ENCODE peak calls at places on chromosomes 5 and 9, in ten cellular contexts. M, E, V, L, C, R, B, J, A and K are unnamed samples.

GRCh38 chr5:93620487-93621339 is 37.7 kb downstream of the NR2F1 start:
- DNase-seq in J (peak; percentile 69), B (peak; percentile 74), M (peak; percentile 64), A (peak; percentile 81), R (peak; percentile 89), E (no peak), V (peak; percentile 79), L (peak; percentile 58), C (no peak), K (peak; percentile 86)

GRCh38 chr5:149497357-149497756 is 53.9 kb downstream of the CSNK1A1 start:
- DNase-seq in E (no peak), R (peak; percentile 61), J (no peak), V (no peak), L (no peak), B (peak; percentile 97), M (no peak), C (no peak), A (no peak), K (no peak)

GRCh38 chr5:44398382-44398781 is 9.2 kb upstream of the FGF10 start:
- DNase-seq in A (no peak), C (no peak), R (peak; percentile 16), E (no peak), M (no peak), J (no peak), V (no peak), L (no peak), B (no peak), K (no peak)

GRCh38 chr9:88791105-88791805 is 200.0 kb upstream of the S1PR3 start:
- DNase-seq in C (no peak), R (no peak), M (peak; percentile 21), E (no peak), L (no peak), A (no peak), B (peak; percentile 99), V (no peak), J (peak; percentile 25), K (no peak)

GRCh38 chr5:103291606-103292005 is 33.0 kb downstream of the MACIR start:
- DNase-seq in B (no peak), M (no peak), L (no peak), V (no peak), A (no peak), C (no peak), E (no peak), J (no peak), R (no peak), K (no peak)

GRCh38 chr9:98118640-98119601 is at the start of gene TRIM14:
- DNase-seq in E (peak; percentile 33), C (no peak), M (peak; percentile 60), B (peak; percentile 72), V (peak; percentile 71), J (peak; percentile 50), A (peak; percentile 80), L (peak; percentile 69), R (peak; percentile 64), K (no peak)

GRCh38 chr9:125861405-125862063 is 114.4 kb downstream of the PBX3 start:
- DNase-seq in A (no peak), R (no peak), V (no peak), J (no peak), M (no peak), C (no peak), L (no peak), E (no peak), B (no peak), K (no peak)

GRCh38 chr5:176667637-176668036 is 20.4 kb downstream of the TSPAN17 start:
- DNase-seq in A (no peak), L (no peak), B (no peak), J (no peak), E (no peak), C (no peak), V (no peak), R (no peak), M (no peak), K (no peak)

GRCh38 chr9:86751207-86751606 is 196.1 kb downstream of the GAS1 start:
- DNase-seq in C (no peak), E (no peak), R (no peak), B (peak; percentile 56), M (no peak), L (no peak), A (no peak), J (no peak), V (no peak), K (no peak)